ENCODE peak calls at places on chromosomes 1 and 21, in nine cellular contexts. One of them, this sample, is unnamed.

GRCh38 chr1:9455487-9456237 is 83.6 kb upstream of the SLC25A33 start:
- DNase-seq in heart right ventricle: peak
- DNase-seq in frontal cortex: peak
- DNase-seq in stimulated activated CD4-positive, alpha-beta T cell treated with anti-CD3 and anti-CD28 coated beads, Interleukin-2, amount 100 ng/mL, for 24 hours: peak
- DNase-seq in NCI-H1930: peak
- DNase-seq in progenitor cell of endocrine pancreas: peak
- DNase-seq in fibroblast of mammary gland: peak
- DNase-seq in lower lobe of right lung: peak
- DNase-seq in adrenal gland: peak
- DNase-seq in this sample: peak

GRCh38 chr1:16158025-16158424 is 2.2 kb upstream of the EPHA2 start:
- DNase-seq in heart right ventricle: no peak
- DNase-seq in frontal cortex: no peak
- DNase-seq in stimulated activated CD4-positive, alpha-beta T cell treated with anti-CD3 and anti-CD28 coated beads, Interleukin-2, amount 100 ng/mL, for 24 hours: no peak
- DNase-seq in NCI-H1930: no peak
- DNase-seq in progenitor cell of endocrine pancreas: no peak
- DNase-seq in fibroblast of mammary gland: no peak
- DNase-seq in lower lobe of right lung: no peak
- DNase-seq in adrenal gland: no peak
- DNase-seq in this sample: no peak

GRCh38 chr1:28885472-28885877 is 28.9 kb upstream of the EPB41 start:
- DNase-seq in heart right ventricle: no peak
- DNase-seq in frontal cortex: no peak
- DNase-seq in stimulated activated CD4-positive, alpha-beta T cell treated with anti-CD3 and anti-CD28 coated beads, Interleukin-2, amount 100 ng/mL, for 24 hours: no peak
- DNase-seq in NCI-H1930: no peak
- DNase-seq in progenitor cell of endocrine pancreas: no peak
- DNase-seq in fibroblast of mammary gland: no peak
- DNase-seq in lower lobe of right lung: no peak
- DNase-seq in adrenal gland: no peak
- DNase-seq in this sample: no peak

GRCh38 chr1:38918568-38918967 is 23.1 kb downstream of the RHBDL2 start:
- DNase-seq in heart right ventricle: no peak
- DNase-seq in frontal cortex: no peak
- DNase-seq in stimulated activated CD4-positive, alpha-beta T cell treated with anti-CD3 and anti-CD28 coated beads, Interleukin-2, amount 100 ng/mL, for 24 hours: no peak
- DNase-seq in NCI-H1930: no peak
- DNase-seq in progenitor cell of endocrine pancreas: no peak
- DNase-seq in fibroblast of mammary gland: no peak
- DNase-seq in lower lobe of right lung: no peak
- DNase-seq in adrenal gland: no peak
- DNase-seq in this sample: no peak

GRCh38 chr1:112603012-112603411 is 15.9 kb downstream of the ST7L start:
- DNase-seq in heart right ventricle: no peak
- DNase-seq in frontal cortex: no peak
- DNase-seq in stimulated activated CD4-positive, alpha-beta T cell treated with anti-CD3 and anti-CD28 coated beads, Interleukin-2, amount 100 ng/mL, for 24 hours: no peak
- DNase-seq in NCI-H1930: no peak
- DNase-seq in progenitor cell of endocrine pancreas: no peak
- DNase-seq in fibroblast of mammary gland: no peak
- DNase-seq in lower lobe of right lung: no peak
- DNase-seq in adrenal gland: no peak
- DNase-seq in this sample: no peak

GRCh38 chr1:152441756-152442155 is 27.7 kb upstream of the CRNN start:
- DNase-seq in heart right ventricle: no peak
- DNase-seq in frontal cortex: no peak
- DNase-seq in stimulated activated CD4-positive, alpha-beta T cell treated with anti-CD3 and anti-CD28 coated beads, Interleukin-2, amount 100 ng/mL, for 24 hours: no peak
- DNase-seq in NCI-H1930: no peak
- DNase-seq in progenitor cell of endocrine pancreas: no peak
- DNase-seq in fibroblast of mammary gland: no peak
- DNase-seq in lower lobe of right lung: no peak
- DNase-seq in adrenal gland: no peak
- DNase-seq in this sample: no peak

GRCh38 chr21:33897739-33898138 is 17.9 kb downstream of the ATP5PO start:
- DNase-seq in heart right ventricle: no peak
- DNase-seq in frontal cortex: no peak
- DNase-seq in stimulated activated CD4-positive, alpha-beta T cell treated with anti-CD3 and anti-CD28 coated beads, Interleukin-2, amount 100 ng/mL, for 24 hours: no peak
- DNase-seq in NCI-H1930: no peak
- DNase-seq in progenitor cell of endocrine pancreas: no peak
- DNase-seq in fibroblast of mammary gland: no peak
- DNase-seq in lower lobe of right lung: no peak
- DNase-seq in adrenal gland: no peak
- DNase-seq in this sample: no peak

GRCh38 chr1:236029428-236029940 is 35.4 kb downstream of the NID1 start:
- DNase-seq in heart right ventricle: no peak
- DNase-seq in frontal cortex: no peak
- DNase-seq in stimulated activated CD4-positive, alpha-beta T cell treated with anti-CD3 and anti-CD28 coated beads, Interleukin-2, amount 100 ng/mL, for 24 hours: no peak
- DNase-seq in NCI-H1930: no peak
- DNase-seq in progenitor cell of endocrine pancreas: no peak
- DNase-seq in fibroblast of mammary gland: no peak
- DNase-seq in lower lobe of right lung: no peak
- DNase-seq in adrenal gland: no peak
- DNase-seq in this sample: no peak

GRCh38 chr1:160862151-160863061 is at the start of gene CD244:
- DNase-seq in heart right ventricle: no peak
- DNase-seq in frontal cortex: no peak
- DNase-seq in stimulated activated CD4-positive, alpha-beta T cell treated with anti-CD3 and anti-CD28 coated beads, Interleukin-2, amount 100 ng/mL, for 24 hours: peak
- DNase-seq in NCI-H1930: no peak
- DNase-seq in progenitor cell of endocrine pancreas: no peak
- DNase-seq in fibroblast of mammary gland: no peak
- DNase-seq in lower lobe of right lung: peak
- DNase-seq in adrenal gland: no peak
- DNase-seq in this sample: no peak

GRCh38 chr1:97668945-97669344 is 251.9 kb downstream of the DPYD start:
- DNase-seq in heart right ventricle: no peak
- DNase-seq in frontal cortex: no peak
- DNase-seq in stimulated activated CD4-positive, alpha-beta T cell treated with anti-CD3 and anti-CD28 coated beads, Interleukin-2, amount 100 ng/mL, for 24 hours: no peak
- DNase-seq in NCI-H1930: no peak
- DNase-seq in progenitor cell of endocrine pancreas: no peak
- DNase-seq in fibroblast of mammary gland: peak
- DNase-seq in lower lobe of right lung: no peak
- DNase-seq in adrenal gland: no peak
- DNase-seq in this sample: no peak